ENCODE peak calls at places on chromosomes 1 and 21, in six cellular contexts. R is H4; H is H9; D is Caki2; C is naive B cell; V is activated naive CD4-positive, alpha-beta T cell treated with anti-CD3 and anti-CD28 coated beads, Interleukin-2, amount 50 U/mL, for 16 hours. P is an unnamed sample.

GRCh38 chr1:7280257-7280656 is 490.8 kb upstream of the VAMP3 start:
- DNase-seq in V (no peak), C (no peak), D (no peak), H (no peak), R (no peak), P (no peak)

GRCh38 chr1:203187306-203188264 is 1.1 kb upstream of the CHI3L1 start:
- DNase-seq in H (no peak), R (no peak), D (no peak), V (no peak), C (no peak), P (no peak)

GRCh38 chr21:27480841-27481261 is 514.0 kb upstream of the ADAMTS5 start:
- DNase-seq in H (no peak), D (no peak), C (no peak), R (peak), V (no peak), P (no peak)

GRCh38 chr1:156489166-156489934 is 11.2 kb downstream of the MEF2D start:
- DNase-seq in R (no peak), V (peak), C (no peak), D (no peak), H (peak), P (no peak)

GRCh38 chr1:3014041-3014440 is 7.2 kb upstream of the ACTRT2 start:
- DNase-seq in D (no peak), R (no peak), V (no peak), C (no peak), H (no peak), P (peak)

GRCh38 chr1:243454328-243454997 is 198.6 kb downstream of the SDCCAG8 start:
- DNase-seq in V (no peak), C (no peak), R (no peak), D (no peak), H (peak), P (no peak)

GRCh38 chr1:115706774-115707425 is 61.6 kb downstream of the CASQ2 start:
- DNase-seq in R (peak), D (peak), H (peak), C (no peak), V (no peak), P (no peak)

GRCh38 chr1:226708967-226709396 is 30.1 kb downstream of the ITPKB start:
- DNase-seq in V (no peak), D (no peak), R (no peak), H (no peak), C (no peak), P (no peak)

GRCh38 chr1:78651247-78651646 is 1.6 kb downstream of the IFI44 start:
- DNase-seq in H (no peak), D (no peak), V (no peak), C (no peak), R (peak), P (no peak)

GRCh38 chr1:58858344-58858673 is 74.5 kb upstream of the JUN start:
- DNase-seq in R (no peak), C (no peak), H (no peak), D (no peak), V (peak), P (no peak)

GRCh38 chr1:910311-910880 is 13.3 kb upstream of the SAMD11 start:
- DNase-seq in V (peak), D (no peak), C (no peak), H (no peak), R (no peak), P (peak)

GRCh38 chr1:219088778-219089557 is 84.7 kb upstream of the LYPLAL1 start:
- DNase-seq in R (peak), C (no peak), H (no peak), D (peak), V (no peak), P (peak)

GRCh38 chr1:30670195-30671060 is 53.0 kb downstream of the MATN1 start:
- DNase-seq in C (no peak), H (no peak), D (no peak), V (no peak), R (no peak), P (peak)

GRCh38 chr1:165144757-165145397 is 211.6 kb downstream of the LMX1A start:
- DNase-seq in D (peak), R (peak), H (peak), V (no peak), C (no peak), P (peak)

GRCh38 chr1:203625623-203626189 is 926 bp upstream of the ATP2B4 start:
- DNase-seq in H (no peak), D (peak), C (peak), V (peak), R (peak), P (no peak)

GRCh38 chr1:18581420-18581880 is 49.2 kb upstream of the PAX7 start:
- DNase-seq in R (peak), D (no peak), C (no peak), H (peak), V (peak), P (no peak)

GRCh38 chr1:93588955-93589354 is 92.7 kb downstream of the BCAR3 start:
- DNase-seq in R (no peak), V (no peak), C (no peak), H (no peak), D (no peak), P (no peak)

GRCh38 chr1:226980565-226981385 is 40.7 kb downstream of the COQ8A start:
- DNase-seq in H (no peak), R (no peak), C (no peak), D (no peak), V (no peak), P (no peak)

GRCh38 chr1:27403065-27403726 is 10.8 kb downstream of the GPR3 start:
- DNase-seq in H (peak), C (peak), V (peak), D (no peak), R (no peak), P (peak)

GRCh38 chr1:244369256-244370057 is 82.3 kb downstream of the ADSS2 start:
- DNase-seq in C (no peak), H (peak), V (no peak), D (no peak), R (no peak), P (no peak)

GRCh38 chr1:118338991-118339390 is 154.0 kb upstream of the SPAG17 start:
- DNase-seq in C (no peak), H (no peak), D (no peak), V (no peak), R (no peak), P (no peak)

GRCh38 chr1:168939131-168939946 is 167.2 kb upstream of the ATP1B1 start:
- DNase-seq in R (no peak), C (no peak), V (no peak), D (peak), H (no peak), P (no peak)

GRCh38 chr21:38351176-38351959 is 94.6 kb downstream of the KCNJ15 start:
- DNase-seq in D (no peak), R (no peak), C (no peak), V (no peak), H (no peak), P (no peak)

GRCh38 chr1:24374891-24375786 is 38.4 kb downstream of the STPG1 start:
- DNase-seq in R (no peak), V (no peak), D (no peak), C (no peak), H (peak), P (no peak)